ENCODE peak calls at places on chromosome 11, in nine cellular contexts. One of them, this sample, is unnamed.

GRCh38 chr11:79794057-79794456 is 353.2 kb upstream of the TENM4 start:
- DNase-seq in fibroblast of the aortic adventitia: no peak
- DNase-seq in upper lobe of right lung: no peak
- DNase-seq in choroid plexus epithelial cell: no peak
- DNase-seq in epithelial cell of esophagus: peak; percentile 11
- DNase-seq in WTC11: no peak
- DNase-seq in left lung: no peak
- DNase-seq in esophagus muscularis mucosa: peak; percentile 19
- DNase-seq in OCI-LY7: no peak
- DNase-seq in this sample: no peak

GRCh38 chr11:44158384-44158783 is 62.9 kb downstream of the EXT2 start:
- DNase-seq in fibroblast of the aortic adventitia: no peak
- DNase-seq in upper lobe of right lung: no peak
- DNase-seq in choroid plexus epithelial cell: no peak
- DNase-seq in epithelial cell of esophagus: no peak
- DNase-seq in WTC11: no peak
- DNase-seq in left lung: no peak
- DNase-seq in esophagus muscularis mucosa: no peak
- DNase-seq in OCI-LY7: no peak
- DNase-seq in this sample: no peak

GRCh38 chr11:83070044-83070877 is 1.4 kb downstream of the RAB30 start:
- DNase-seq in fibroblast of the aortic adventitia: peak; percentile 91
- DNase-seq in upper lobe of right lung: no peak
- DNase-seq in choroid plexus epithelial cell: peak; percentile 72
- DNase-seq in epithelial cell of esophagus: peak; percentile 43
- DNase-seq in WTC11: peak; percentile 28
- DNase-seq in left lung: no peak
- DNase-seq in esophagus muscularis mucosa: no peak
- DNase-seq in OCI-LY7: no peak
- DNase-seq in this sample: no peak

GRCh38 chr11:79488286-79488685 is 47.5 kb upstream of the TENM4 start:
- DNase-seq in fibroblast of the aortic adventitia: peak; percentile 11
- DNase-seq in upper lobe of right lung: no peak
- DNase-seq in choroid plexus epithelial cell: no peak
- DNase-seq in epithelial cell of esophagus: peak; percentile 37
- DNase-seq in WTC11: no peak
- DNase-seq in left lung: no peak
- DNase-seq in esophagus muscularis mucosa: no peak
- DNase-seq in OCI-LY7: no peak
- DNase-seq in this sample: no peak

GRCh38 chr11:90288207-90288821 is 65.5 kb upstream of the CHORDC1 start:
- DNase-seq in fibroblast of the aortic adventitia: peak; percentile 16
- DNase-seq in upper lobe of right lung: no peak
- DNase-seq in choroid plexus epithelial cell: peak; percentile 44
- DNase-seq in epithelial cell of esophagus: peak; percentile 48
- DNase-seq in WTC11: no peak
- DNase-seq in left lung: no peak
- DNase-seq in esophagus muscularis mucosa: no peak
- DNase-seq in OCI-LY7: peak; percentile 18
- DNase-seq in this sample: no peak

GRCh38 chr11:106917973-106918372 is 100.3 kb downstream of the GUCY1A2 start:
- DNase-seq in fibroblast of the aortic adventitia: peak; percentile 20
- DNase-seq in upper lobe of right lung: no peak
- DNase-seq in choroid plexus epithelial cell: peak; percentile 8
- DNase-seq in epithelial cell of esophagus: peak; percentile 28
- DNase-seq in WTC11: peak; percentile 72
- DNase-seq in left lung: no peak
- DNase-seq in esophagus muscularis mucosa: no peak
- DNase-seq in OCI-LY7: peak; percentile 17
- DNase-seq in this sample: no peak

GRCh38 chr11:86117706-86118050 is 48.8 kb upstream of the PICALM start:
- DNase-seq in fibroblast of the aortic adventitia: no peak
- DNase-seq in upper lobe of right lung: no peak
- DNase-seq in choroid plexus epithelial cell: no peak
- DNase-seq in epithelial cell of esophagus: peak; percentile 15
- DNase-seq in WTC11: no peak
- DNase-seq in left lung: no peak
- DNase-seq in esophagus muscularis mucosa: no peak
- DNase-seq in OCI-LY7: no peak
- DNase-seq in this sample: no peak

GRCh38 chr11:35304393-35304790 is 115.0 kb downstream of the SLC1A2 start:
- DNase-seq in fibroblast of the aortic adventitia: peak; percentile 61
- DNase-seq in upper lobe of right lung: no peak
- DNase-seq in choroid plexus epithelial cell: peak; percentile 79
- DNase-seq in epithelial cell of esophagus: peak; percentile 37
- DNase-seq in WTC11: no peak
- DNase-seq in left lung: no peak
- DNase-seq in esophagus muscularis mucosa: no peak
- DNase-seq in OCI-LY7: no peak
- DNase-seq in this sample: no peak

GRCh38 chr11:12287374-12288211 is 89.8 kb upstream of the PARVA start:
- DNase-seq in fibroblast of the aortic adventitia: peak; percentile 99
- DNase-seq in upper lobe of right lung: no peak
- DNase-seq in choroid plexus epithelial cell: peak; percentile 97
- DNase-seq in epithelial cell of esophagus: peak; percentile 93
- DNase-seq in WTC11: peak; percentile 78
- DNase-seq in left lung: peak; percentile 59
- DNase-seq in esophagus muscularis mucosa: peak; percentile 91
- DNase-seq in OCI-LY7: no peak
- DNase-seq in this sample: peak; percentile 96

GRCh38 chr11:83836883-83837654 is 550.9 kb upstream of the CCDC90B start:
- DNase-seq in fibroblast of the aortic adventitia: peak; percentile 50
- DNase-seq in upper lobe of right lung: no peak
- DNase-seq in choroid plexus epithelial cell: peak; percentile 74
- DNase-seq in epithelial cell of esophagus: peak; percentile 59
- DNase-seq in WTC11: peak; percentile 56
- DNase-seq in left lung: no peak
- DNase-seq in esophagus muscularis mucosa: no peak
- DNase-seq in OCI-LY7: peak; percentile 41
- DNase-seq in this sample: no peak

GRCh38 chr11:126322996-126323395 is 19.1 kb downstream of the DCPS start:
- DNase-seq in fibroblast of the aortic adventitia: no peak
- DNase-seq in upper lobe of right lung: no peak
- DNase-seq in choroid plexus epithelial cell: no peak
- DNase-seq in epithelial cell of esophagus: no peak
- DNase-seq in WTC11: no peak
- DNase-seq in left lung: no peak
- DNase-seq in esophagus muscularis mucosa: no peak
- DNase-seq in OCI-LY7: no peak
- DNase-seq in this sample: no peak

GRCh38 chr11:131854391-131854790 is 484.0 kb downstream of the NTM start:
- DNase-seq in fibroblast of the aortic adventitia: no peak
- DNase-seq in upper lobe of right lung: no peak
- DNase-seq in choroid plexus epithelial cell: no peak
- DNase-seq in epithelial cell of esophagus: no peak
- DNase-seq in WTC11: no peak
- DNase-seq in left lung: no peak
- DNase-seq in esophagus muscularis mucosa: no peak
- DNase-seq in OCI-LY7: no peak
- DNase-seq in this sample: no peak

GRCh38 chr11:8033791-8034585 is 46.9 kb downstream of the EIF3F start:
- DNase-seq in fibroblast of the aortic adventitia: no peak
- DNase-seq in upper lobe of right lung: no peak
- DNase-seq in choroid plexus epithelial cell: no peak
- DNase-seq in epithelial cell of esophagus: no peak
- DNase-seq in WTC11: no peak
- DNase-seq in left lung: no peak
- DNase-seq in esophagus muscularis mucosa: no peak
- DNase-seq in OCI-LY7: no peak
- DNase-seq in this sample: peak; percentile 70

DNA sequence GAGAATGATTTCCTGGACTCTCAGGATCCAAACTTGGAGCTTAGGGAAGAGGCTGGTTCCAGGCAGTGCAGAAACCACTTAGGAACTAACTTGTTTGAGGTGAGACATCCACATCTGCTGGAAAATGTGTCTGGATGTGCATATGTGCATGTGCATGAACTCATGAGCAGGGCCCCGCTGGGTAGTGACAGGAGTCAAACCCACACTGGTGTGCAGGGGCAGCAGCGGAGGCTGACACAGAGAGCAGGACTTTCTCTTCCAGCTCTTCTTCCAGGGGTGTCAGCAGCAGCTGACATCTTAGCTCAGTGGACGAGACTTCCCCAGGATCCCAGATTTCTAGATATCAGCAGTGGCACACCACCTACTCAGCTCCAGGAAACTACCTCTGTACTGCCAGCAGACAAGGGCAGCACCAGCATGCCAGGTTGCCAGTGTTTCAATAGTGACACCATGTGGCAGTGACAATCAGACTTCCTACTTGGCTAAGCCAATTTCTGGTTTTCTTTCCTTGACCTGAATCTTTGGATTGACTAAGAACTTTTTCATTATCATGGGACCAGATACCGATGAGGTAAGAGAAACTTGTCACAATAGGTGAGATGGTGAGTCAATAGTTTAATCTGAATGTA is 227.5 kb upstream of the ZC3H12C start:
- DNase-seq in fibroblast of the aortic adventitia: no peak
- DNase-seq in upper lobe of right lung: no peak
- DNase-seq in choroid plexus epithelial cell: no peak
- DNase-seq in epithelial cell of esophagus: peak; percentile 46
- DNase-seq in WTC11: peak; percentile 12
- DNase-seq in left lung: no peak
- DNase-seq in esophagus muscularis mucosa: no peak
- DNase-seq in OCI-LY7: no peak
- DNase-seq in this sample: no peak
- TF ChIP-seq CTCF in fibroblast of the aortic adventitia: no peak
- TF ChIP-seq CTCF in upper lobe of right lung: no peak
- TF ChIP-seq CTCF in choroid plexus epithelial cell: no peak
- TF ChIP-seq CTCF in epithelial cell of esophagus: peak; percentile 41
- TF ChIP-seq CTCF in WTC11: no peak
- TF ChIP-seq CTCF in left lung: no peak
- TF ChIP-seq CTCF in esophagus muscularis mucosa: no peak
- TF ChIP-seq CTCF in OCI-LY7: no peak
- TF ChIP-seq CTCF in this sample: no peak

DNA sequence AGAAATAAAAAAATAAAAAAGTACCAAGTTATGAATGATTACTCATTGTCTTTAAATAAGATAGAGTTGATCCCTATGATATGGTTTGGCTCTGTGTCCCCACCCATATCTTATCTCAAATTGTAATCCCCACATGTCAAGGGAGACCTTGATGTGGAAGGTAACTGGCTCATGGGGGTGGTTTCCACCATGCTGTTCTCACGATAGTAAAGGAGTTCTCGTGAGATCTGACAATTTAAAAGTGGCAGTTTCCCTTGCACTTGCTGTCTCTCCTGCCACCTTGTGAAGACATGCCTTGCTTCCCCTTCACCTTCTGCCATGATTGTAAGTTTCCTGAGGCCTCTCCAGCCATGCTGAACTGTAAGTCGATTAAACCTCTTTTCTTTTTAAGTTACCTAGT is 18.8 kb downstream of the QSER1 start:
- DNase-seq in fibroblast of the aortic adventitia: no peak
- DNase-seq in upper lobe of right lung: no peak
- DNase-seq in choroid plexus epithelial cell: no peak
- DNase-seq in epithelial cell of esophagus: no peak
- DNase-seq in WTC11: no peak
- DNase-seq in left lung: no peak
- DNase-seq in esophagus muscularis mucosa: no peak
- DNase-seq in OCI-LY7: no peak
- DNase-seq in this sample: no peak
- TF ChIP-seq CTCF in fibroblast of the aortic adventitia: no peak
- TF ChIP-seq CTCF in upper lobe of right lung: no peak
- TF ChIP-seq CTCF in choroid plexus epithelial cell: no peak
- TF ChIP-seq CTCF in epithelial cell of esophagus: no peak
- TF ChIP-seq CTCF in WTC11: no peak
- TF ChIP-seq CTCF in left lung: no peak
- TF ChIP-seq CTCF in esophagus muscularis mucosa: no peak
- TF ChIP-seq CTCF in OCI-LY7: no peak
- TF ChIP-seq CTCF in this sample: no peak

GRCh38 chr11:66068923-66069714 is 953 bp upstream of the PACS1 start:
- DNase-seq in fibroblast of the aortic adventitia: peak; percentile 70
- DNase-seq in upper lobe of right lung: no peak
- DNase-seq in choroid plexus epithelial cell: peak; percentile 61
- DNase-seq in epithelial cell of esophagus: peak; percentile 50
- DNase-seq in WTC11: peak; percentile 49
- DNase-seq in left lung: peak; percentile 56
- DNase-seq in esophagus muscularis mucosa: no peak
- DNase-seq in OCI-LY7: peak; percentile 68
- DNase-seq in this sample: no peak
- TF ChIP-seq CTCF in fibroblast of the aortic adventitia: no peak
- TF ChIP-seq CTCF in upper lobe of right lung: peak; percentile 4
- TF ChIP-seq CTCF in choroid plexus epithelial cell: peak; percentile 40
- TF ChIP-seq CTCF in epithelial cell of esophagus: peak; percentile 31
- TF ChIP-seq CTCF in WTC11: no peak
- TF ChIP-seq CTCF in left lung: no peak
- TF ChIP-seq CTCF in esophagus muscularis mucosa: peak; percentile 5
- TF ChIP-seq CTCF in OCI-LY7: peak; percentile 71
- TF ChIP-seq CTCF in this sample: no peak

DNA sequence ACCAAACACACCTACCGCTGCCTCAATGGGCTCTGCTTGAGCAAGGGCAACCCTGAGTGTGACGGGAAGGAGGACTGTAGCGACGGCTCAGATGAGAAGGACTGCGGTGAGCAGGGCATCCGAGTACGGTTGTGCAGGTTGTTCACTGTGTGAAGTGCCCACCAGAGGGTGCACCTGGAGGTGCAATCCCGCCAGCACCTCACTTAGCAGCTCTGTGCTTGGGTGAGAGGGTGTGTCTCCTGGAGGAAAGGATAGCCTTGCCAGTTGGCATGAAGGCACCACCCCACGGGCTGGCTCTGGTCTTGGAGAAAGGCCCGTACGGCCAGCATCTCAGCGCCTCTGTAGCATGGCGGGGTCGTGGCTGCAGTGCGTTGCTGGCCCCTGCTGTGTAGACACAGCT is 39.4 kb downstream of the ST14 start:
- DNase-seq in fibroblast of the aortic adventitia: no peak
- DNase-seq in upper lobe of right lung: no peak
- DNase-seq in choroid plexus epithelial cell: no peak
- DNase-seq in epithelial cell of esophagus: no peak
- DNase-seq in WTC11: no peak
- DNase-seq in left lung: no peak
- DNase-seq in esophagus muscularis mucosa: no peak
- DNase-seq in OCI-LY7: no peak
- DNase-seq in this sample: no peak
- TF ChIP-seq CTCF in fibroblast of the aortic adventitia: no peak
- TF ChIP-seq CTCF in upper lobe of right lung: no peak
- TF ChIP-seq CTCF in choroid plexus epithelial cell: peak; percentile 6
- TF ChIP-seq CTCF in epithelial cell of esophagus: no peak
- TF ChIP-seq CTCF in WTC11: no peak
- TF ChIP-seq CTCF in left lung: no peak
- TF ChIP-seq CTCF in esophagus muscularis mucosa: no peak
- TF ChIP-seq CTCF in OCI-LY7: peak; percentile 37
- TF ChIP-seq CTCF in this sample: no peak

GRCh38 chr11:112024778-112025678 is at the start of gene DLAT:
- DNase-seq in fibroblast of the aortic adventitia: peak; percentile 78
- DNase-seq in upper lobe of right lung: peak; percentile 95
- DNase-seq in choroid plexus epithelial cell: peak; percentile 70
- DNase-seq in epithelial cell of esophagus: peak; percentile 77
- DNase-seq in WTC11: peak; percentile 98
- DNase-seq in left lung: peak; percentile 90
- DNase-seq in esophagus muscularis mucosa: peak; percentile 94
- DNase-seq in OCI-LY7: peak; percentile 88
- DNase-seq in this sample: peak; percentile 86
- TF ChIP-seq CTCF in fibroblast of the aortic adventitia: no peak
- TF ChIP-seq CTCF in upper lobe of right lung: no peak
- TF ChIP-seq CTCF in choroid plexus epithelial cell: no peak
- TF ChIP-seq CTCF in epithelial cell of esophagus: no peak
- TF ChIP-seq CTCF in WTC11: no peak
- TF ChIP-seq CTCF in left lung: no peak
- TF ChIP-seq CTCF in esophagus muscularis mucosa: no peak
- TF ChIP-seq CTCF in OCI-LY7: no peak
- TF ChIP-seq CTCF in this sample: no peak

This sample was measured in coronary artery.